ENCODE peak calls at places on chromosomes 11 and 22, in eight cellular contexts. B is amygdala, J is C1 segment of cervical spinal cord, F is uterus, P is mucosa of gallbladder, T is NCI-H774, S is nephron progenitor cell, N is NCI-H460. H is an unnamed sample.

GRCh38 chr11:63683133-63683991 is 2.1 kb downstream of the RTN3 start:
- DNase-seq in B (no peak), J (peak; percentile 19), F (no peak), P (no peak), T (no peak), S (no peak), N (no peak), H (no peak)

GRCh38 chr11:69202511-69203221 is 46.9 kb downstream of the SMIM38 start:
- DNase-seq in B (no peak), J (no peak), F (no peak), P (no peak), T (no peak), S (no peak), N (no peak), H (no peak)

GRCh38 chr11:8709002-8709672 is 26.5 kb downstream of the RPL27A start:
- DNase-seq in B (no peak), J (peak; percentile 35), F (peak; percentile 98), P (peak; percentile 75), T (no peak), S (no peak), N (no peak), H (peak; percentile 61)

GRCh38 chr11:47433991-47434786 is 8.0 kb upstream of the PSMC3 start:
- DNase-seq in B (no peak), J (peak; percentile 17), F (no peak), P (peak; percentile 25), T (no peak), S (no peak), N (no peak), H (no peak)

GRCh38 chr11:134532921-134533421 is 120.9 kb upstream of the B3GAT1 start:
- DNase-seq in B (no peak), J (peak; percentile 11), F (no peak), P (no peak), T (no peak), S (no peak), N (no peak), H (no peak)

GRCh38 chr11:110478410-110478809 is 48.7 kb downstream of the FDX1 start:
- DNase-seq in B (no peak), J (no peak), F (no peak), P (no peak), T (no peak), S (peak; percentile 48), N (no peak), H (peak; percentile 91)

GRCh38 chr11:128291835-128292234 is 295.5 kb downstream of the ETS1 start:
- DNase-seq in B (no peak), J (no peak), F (no peak), P (no peak), T (no peak), S (no peak), N (no peak), H (no peak)

GRCh38 chr22:50529416-50530279 is at the start of gene TYMP:
- DNase-seq in B (no peak), J (no peak), F (peak; percentile 52), P (peak; percentile 71), T (no peak), S (no peak), N (no peak), H (peak; percentile 43)

GRCh38 chr11:34105957-34106504 is 602 bp downstream of the NAT10 start:
- DNase-seq in B (no peak), J (no peak), F (no peak), P (no peak), T (no peak), S (no peak), N (no peak), H (no peak)

H was measured in GM23338.